ENCODE peak calls at places on chromosomes 5 and 9, in seven cellular contexts. One of them, this sample, is unnamed.

GRCh38 chr5:142845954-142846398 is 75.8 kb downstream of the ARHGAP26 start:
- DNase-seq in bronchial epithelial cell: peak
- DNase-seq in AG10803: no peak
- DNase-seq in prostate gland: no peak
- DNase-seq in endothelial cell: no peak
- DNase-seq in fibroblast of lung: no peak
- DNase-seq in stomach: peak
- DNase-seq in this sample: no peak

GRCh38 chr5:103232393-103232999 is 26.1 kb upstream of the MACIR start:
- DNase-seq in bronchial epithelial cell: peak
- DNase-seq in AG10803: peak
- DNase-seq in prostate gland: no peak
- DNase-seq in endothelial cell: no peak
- DNase-seq in fibroblast of lung: peak
- DNase-seq in stomach: no peak
- DNase-seq in this sample: peak

GRCh38 chr9:127485995-127486394 is 34.7 kb downstream of the LRSAM1 start:
- DNase-seq in bronchial epithelial cell: peak
- DNase-seq in AG10803: no peak
- DNase-seq in prostate gland: no peak
- DNase-seq in endothelial cell: no peak
- DNase-seq in fibroblast of lung: no peak
- DNase-seq in stomach: no peak
- DNase-seq in this sample: no peak

GRCh38 chr9:119003218-119003617 is 366.0 kb downstream of the BRINP1 start:
- DNase-seq in bronchial epithelial cell: no peak
- DNase-seq in AG10803: peak
- DNase-seq in prostate gland: no peak
- DNase-seq in endothelial cell: no peak
- DNase-seq in fibroblast of lung: peak
- DNase-seq in stomach: no peak
- DNase-seq in this sample: no peak

GRCh38 chr5:139445325-139446170 is 6.2 kb upstream of the DNAJC18 start:
- DNase-seq in bronchial epithelial cell: peak
- DNase-seq in AG10803: peak
- DNase-seq in prostate gland: peak
- DNase-seq in endothelial cell: no peak
- DNase-seq in fibroblast of lung: peak
- DNase-seq in stomach: no peak
- DNase-seq in this sample: no peak

GRCh38 chr5:179191506-179192184 is 131.5 kb downstream of the ZNF354C start:
- DNase-seq in bronchial epithelial cell: no peak
- DNase-seq in AG10803: no peak
- DNase-seq in prostate gland: no peak
- DNase-seq in endothelial cell: no peak
- DNase-seq in fibroblast of lung: no peak
- DNase-seq in stomach: no peak
- DNase-seq in this sample: no peak

GRCh38 chr9:78775889-78776288 is 479.0 kb downstream of the PSAT1 start:
- DNase-seq in bronchial epithelial cell: no peak
- DNase-seq in AG10803: peak
- DNase-seq in prostate gland: no peak
- DNase-seq in endothelial cell: no peak
- DNase-seq in fibroblast of lung: no peak
- DNase-seq in stomach: no peak
- DNase-seq in this sample: no peak

GRCh38 chr5:5683174-5683573 is 260.7 kb downstream of the ICE1 start:
- DNase-seq in bronchial epithelial cell: no peak
- DNase-seq in AG10803: no peak
- DNase-seq in prostate gland: no peak
- DNase-seq in endothelial cell: no peak
- DNase-seq in fibroblast of lung: no peak
- DNase-seq in stomach: no peak
- DNase-seq in this sample: no peak

GRCh38 chr9:105132576-105132975 is 111.9 kb upstream of the SLC44A1 start:
- DNase-seq in bronchial epithelial cell: no peak
- DNase-seq in AG10803: peak
- DNase-seq in prostate gland: no peak
- DNase-seq in endothelial cell: no peak
- DNase-seq in fibroblast of lung: peak
- DNase-seq in stomach: no peak
- DNase-seq in this sample: no peak

GRCh38 chr9:4237748-4238511 is 61.9 kb downstream of the GLIS3 start:
- DNase-seq in bronchial epithelial cell: no peak
- DNase-seq in AG10803: no peak
- DNase-seq in prostate gland: no peak
- DNase-seq in endothelial cell: no peak
- DNase-seq in fibroblast of lung: peak
- DNase-seq in stomach: no peak
- DNase-seq in this sample: no peak

GRCh38 chr5:96567188-96567587 is 95.0 kb upstream of the CAST start:
- DNase-seq in bronchial epithelial cell: peak
- DNase-seq in AG10803: peak
- DNase-seq in prostate gland: no peak
- DNase-seq in endothelial cell: no peak
- DNase-seq in fibroblast of lung: peak
- DNase-seq in stomach: no peak
- DNase-seq in this sample: no peak

GRCh38 chr5:1510631-1511030 is 13.1 kb downstream of the LPCAT1 start:
- DNase-seq in bronchial epithelial cell: no peak
- DNase-seq in AG10803: no peak
- DNase-seq in prostate gland: no peak
- DNase-seq in endothelial cell: no peak
- DNase-seq in fibroblast of lung: no peak
- DNase-seq in stomach: no peak
- DNase-seq in this sample: no peak

GRCh38 chr9:17216011-17216410 is 81.2 kb downstream of the CNTLN start:
- DNase-seq in bronchial epithelial cell: peak
- DNase-seq in AG10803: no peak
- DNase-seq in prostate gland: no peak
- DNase-seq in endothelial cell: no peak
- DNase-seq in fibroblast of lung: peak
- DNase-seq in stomach: no peak
- DNase-seq in this sample: no peak

GRCh38 chr5:158127536-158127935 is 268.6 kb upstream of the CLINT1 start:
- DNase-seq in bronchial epithelial cell: no peak
- DNase-seq in AG10803: no peak
- DNase-seq in prostate gland: no peak
- DNase-seq in endothelial cell: no peak
- DNase-seq in fibroblast of lung: no peak
- DNase-seq in stomach: no peak
- DNase-seq in this sample: no peak

GRCh38 chr9:103037508-103038477 is 42.7 kb downstream of the CYLC2 start:
- DNase-seq in bronchial epithelial cell: peak
- DNase-seq in AG10803: no peak
- DNase-seq in prostate gland: no peak
- DNase-seq in endothelial cell: no peak
- DNase-seq in fibroblast of lung: peak
- DNase-seq in stomach: no peak
- DNase-seq in this sample: no peak

GRCh38 chr9:32350682-32351081 is 33.8 kb upstream of the ACO1 start:
- DNase-seq in bronchial epithelial cell: peak
- DNase-seq in AG10803: peak
- DNase-seq in prostate gland: no peak
- DNase-seq in endothelial cell: no peak
- DNase-seq in fibroblast of lung: peak
- DNase-seq in stomach: no peak
- DNase-seq in this sample: no peak

GRCh38 chr9:96651626-96652025 is 3.5 kb downstream of the PRXL2C start:
- DNase-seq in bronchial epithelial cell: peak
- DNase-seq in AG10803: no peak
- DNase-seq in prostate gland: no peak
- DNase-seq in endothelial cell: no peak
- DNase-seq in fibroblast of lung: no peak
- DNase-seq in stomach: no peak
- DNase-seq in this sample: peak

GRCh38 chr5:67983251-67983941 is 232.2 kb upstream of the PIK3R1 start:
- DNase-seq in bronchial epithelial cell: peak
- DNase-seq in AG10803: peak
- DNase-seq in prostate gland: no peak
- DNase-seq in endothelial cell: no peak
- DNase-seq in fibroblast of lung: peak
- DNase-seq in stomach: no peak
- DNase-seq in this sample: no peak

GRCh38 chr9:114058688-114059046 is 19.4 kb downstream of the AMBP start:
- DNase-seq in bronchial epithelial cell: no peak
- DNase-seq in AG10803: no peak
- DNase-seq in prostate gland: no peak
- DNase-seq in endothelial cell: no peak
- DNase-seq in fibroblast of lung: no peak
- DNase-seq in stomach: no peak
- DNase-seq in this sample: no peak

GRCh38 chr5:90475436-90475980 is 844 bp downstream of the POLR3G start:
- DNase-seq in bronchial epithelial cell: no peak
- DNase-seq in AG10803: no peak
- DNase-seq in prostate gland: no peak
- DNase-seq in endothelial cell: no peak
- DNase-seq in fibroblast of lung: no peak
- DNase-seq in stomach: no peak
- DNase-seq in this sample: no peak

GRCh38 chr9:101400120-101400519 is 1.5 kb downstream of the ZNF189 start:
- DNase-seq in bronchial epithelial cell: no peak
- DNase-seq in AG10803: no peak
- DNase-seq in prostate gland: no peak
- DNase-seq in endothelial cell: no peak
- DNase-seq in fibroblast of lung: peak
- DNase-seq in stomach: no peak
- DNase-seq in this sample: no peak

GRCh38 chr5:99077254-99077640 is 148.4 kb upstream of the CHD1 start:
- DNase-seq in bronchial epithelial cell: no peak
- DNase-seq in AG10803: no peak
- DNase-seq in prostate gland: no peak
- DNase-seq in endothelial cell: no peak
- DNase-seq in fibroblast of lung: no peak
- DNase-seq in stomach: no peak
- DNase-seq in this sample: no peak

GRCh38 chr5:64615895-64616294 is 74.4 kb upstream of the SHISAL2B start:
- DNase-seq in bronchial epithelial cell: no peak
- DNase-seq in AG10803: no peak
- DNase-seq in prostate gland: no peak
- DNase-seq in endothelial cell: no peak
- DNase-seq in fibroblast of lung: no peak
- DNase-seq in stomach: no peak
- DNase-seq in this sample: no peak

GRCh38 chr5:94849821-94850736 is 231.6 kb downstream of the SLF1 start:
- DNase-seq in bronchial epithelial cell: peak
- DNase-seq in AG10803: peak
- DNase-seq in prostate gland: no peak
- DNase-seq in endothelial cell: peak
- DNase-seq in fibroblast of lung: peak
- DNase-seq in stomach: no peak
- DNase-seq in this sample: peak

DNA sequence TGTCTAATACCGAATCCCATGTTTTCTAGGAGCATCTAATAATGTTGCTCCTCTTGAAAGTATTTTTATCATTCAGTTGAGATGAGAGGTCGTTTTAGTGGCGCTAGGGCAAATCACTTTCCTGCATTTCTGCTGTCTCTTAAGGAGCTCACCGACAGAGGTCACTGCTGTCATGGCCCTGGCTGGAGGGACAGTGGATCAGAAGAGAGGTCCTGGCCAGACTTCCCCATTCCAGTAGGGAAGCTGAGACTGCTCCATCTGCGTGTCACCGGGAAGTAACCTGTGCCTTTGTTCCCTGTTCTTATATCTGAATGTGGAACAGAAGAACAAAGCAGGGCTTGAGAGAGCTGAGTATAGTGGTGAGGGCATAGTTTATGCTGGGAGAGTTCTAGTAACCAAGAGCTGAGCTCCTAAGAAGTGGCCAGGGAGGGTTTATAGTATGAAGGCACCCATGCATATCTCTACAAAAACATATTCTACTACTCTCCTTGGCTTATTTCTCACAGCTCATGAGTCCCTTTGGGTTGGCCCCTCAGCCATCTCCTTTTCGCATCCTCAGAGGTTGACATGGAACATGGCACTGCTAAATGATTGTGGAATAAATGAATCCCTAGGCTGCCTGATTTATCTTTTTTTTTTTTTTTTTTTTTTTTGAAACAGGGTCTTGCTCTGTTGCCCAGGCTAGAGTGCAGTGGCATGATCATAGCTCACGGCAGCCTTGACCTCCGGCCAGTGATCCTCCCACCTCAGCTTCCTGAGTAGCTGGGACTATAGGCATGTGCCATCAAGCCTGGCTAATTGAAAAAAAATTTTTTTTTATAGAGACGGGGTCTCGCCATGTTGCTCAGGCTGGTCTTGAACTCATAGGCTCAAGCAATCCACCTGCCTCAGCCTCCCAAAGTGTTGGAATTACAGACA is 27.2 kb downstream of the ATP6V0E1 start:
- DNase-seq in bronchial epithelial cell: peak
- DNase-seq in AG10803: no peak
- DNase-seq in prostate gland: no peak
- DNase-seq in endothelial cell: peak
- DNase-seq in fibroblast of lung: peak
- DNase-seq in stomach: peak
- DNase-seq in this sample: no peak
- TF ChIP-seq CTCF in bronchial epithelial cell: peak
- TF ChIP-seq CTCF in AG10803: peak
- TF ChIP-seq CTCF in prostate gland: no peak
- TF ChIP-seq CTCF in endothelial cell: no peak
- TF ChIP-seq CTCF in fibroblast of lung: peak
- TF ChIP-seq CTCF in stomach: peak
- TF ChIP-seq CTCF in this sample: no peak

GRCh38 chr9:126365780-126366179 is 39.2 kb downstream of the MVB12B start:
- DNase-seq in bronchial epithelial cell: no peak
- DNase-seq in AG10803: no peak
- DNase-seq in prostate gland: no peak
- DNase-seq in endothelial cell: no peak
- DNase-seq in fibroblast of lung: no peak
- DNase-seq in stomach: no peak
- DNase-seq in this sample: no peak
- TF ChIP-seq CTCF in bronchial epithelial cell: no peak
- TF ChIP-seq CTCF in AG10803: no peak
- TF ChIP-seq CTCF in prostate gland: no peak
- TF ChIP-seq CTCF in endothelial cell: no peak
- TF ChIP-seq CTCF in fibroblast of lung: no peak
- TF ChIP-seq CTCF in stomach: no peak
- TF ChIP-seq CTCF in this sample: no peak

DNA sequence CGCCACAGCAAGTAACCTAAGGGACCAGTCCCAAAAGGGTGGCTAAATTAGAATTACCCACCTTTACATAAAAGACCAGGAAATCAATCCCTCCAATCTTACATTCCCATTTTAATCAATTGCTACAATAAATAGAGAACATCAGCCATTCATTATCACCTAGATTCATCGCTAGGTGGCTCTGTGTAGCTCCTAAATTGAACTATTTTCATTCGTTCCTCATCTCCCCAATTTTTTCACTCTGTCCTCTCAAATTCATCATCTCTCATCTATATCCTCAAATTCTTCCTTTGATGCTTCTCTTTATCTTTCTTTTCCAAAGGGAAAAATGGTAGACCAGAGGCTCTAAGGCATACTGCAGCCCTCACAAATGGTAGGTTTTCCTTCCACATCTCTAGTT is 108.2 kb upstream of the TNC start:
- DNase-seq in bronchial epithelial cell: no peak
- DNase-seq in AG10803: no peak
- DNase-seq in prostate gland: no peak
- DNase-seq in endothelial cell: no peak
- DNase-seq in fibroblast of lung: no peak
- DNase-seq in stomach: no peak
- DNase-seq in this sample: no peak
- TF ChIP-seq CTCF in bronchial epithelial cell: no peak
- TF ChIP-seq CTCF in AG10803: no peak
- TF ChIP-seq CTCF in prostate gland: no peak
- TF ChIP-seq CTCF in endothelial cell: peak
- TF ChIP-seq CTCF in fibroblast of lung: no peak
- TF ChIP-seq CTCF in stomach: no peak
- TF ChIP-seq CTCF in this sample: no peak

GRCh38 chr9:27726244-27727141 is 153.2 kb upstream of the C9orf72 start:
- DNase-seq in bronchial epithelial cell: peak
- DNase-seq in AG10803: peak
- DNase-seq in prostate gland: peak
- DNase-seq in endothelial cell: peak
- DNase-seq in fibroblast of lung: peak
- DNase-seq in stomach: peak
- DNase-seq in this sample: peak
- TF ChIP-seq CTCF in bronchial epithelial cell: peak
- TF ChIP-seq CTCF in AG10803: peak
- TF ChIP-seq CTCF in prostate gland: peak
- TF ChIP-seq CTCF in endothelial cell: peak
- TF ChIP-seq CTCF in fibroblast of lung: peak
- TF ChIP-seq CTCF in stomach: peak
- TF ChIP-seq CTCF in this sample: peak